ENCODE peak calls at places on chromosomes 16 and 17, in ten cellular contexts. One of them, this sample, is unnamed. For H3K4me1 and H3K36me3, the result is how much of the 10 kb centered on the place peaks cover.

GRCh38 chr17:32634167-32634566 is 147.4 kb downstream of the CDK5R1 start:
- DNase-seq in CD8-positive, alpha-beta T cell: no peak
- DNase-seq in esophagus squamous epithelium: no peak
- DNase-seq in CD4-positive, CD25-positive, alpha-beta regulatory T cell: no peak
- DNase-seq in mammary epithelial cell: no peak
- DNase-seq in ascending aorta: no peak
- DNase-seq in fibroblast of lung: no peak
- DNase-seq in OCI-LY7: peak
- DNase-seq in Karpas-422: no peak
- DNase-seq in tibial nerve: no peak
- DNase-seq in this sample: no peak

GRCh38 chr16:20866161-20866772 is 33.9 kb downstream of the DCUN1D3 start:
- DNase-seq in CD8-positive, alpha-beta T cell: no peak
- DNase-seq in esophagus squamous epithelium: no peak
- DNase-seq in CD4-positive, CD25-positive, alpha-beta regulatory T cell: no peak
- DNase-seq in mammary epithelial cell: peak
- DNase-seq in ascending aorta: peak
- DNase-seq in fibroblast of lung: peak
- DNase-seq in OCI-LY7: no peak
- DNase-seq in Karpas-422: no peak
- DNase-seq in tibial nerve: no peak
- DNase-seq in this sample: peak

GRCh38 chr16:85720319-85720637 is 30.6 kb downstream of the C16orf74 start:
- DNase-seq in CD8-positive, alpha-beta T cell: no peak
- DNase-seq in esophagus squamous epithelium: no peak
- DNase-seq in CD4-positive, CD25-positive, alpha-beta regulatory T cell: no peak
- DNase-seq in mammary epithelial cell: peak
- DNase-seq in ascending aorta: no peak
- DNase-seq in fibroblast of lung: no peak
- DNase-seq in OCI-LY7: no peak
- DNase-seq in Karpas-422: no peak
- DNase-seq in tibial nerve: no peak
- DNase-seq in this sample: no peak

GRCh38 chr16:26645629-26646028 is 421.1 kb upstream of the C16orf82 start:
- DNase-seq in CD8-positive, alpha-beta T cell: no peak
- DNase-seq in esophagus squamous epithelium: no peak
- DNase-seq in CD4-positive, CD25-positive, alpha-beta regulatory T cell: peak
- DNase-seq in mammary epithelial cell: no peak
- DNase-seq in ascending aorta: no peak
- DNase-seq in fibroblast of lung: no peak
- DNase-seq in OCI-LY7: peak
- DNase-seq in Karpas-422: peak
- DNase-seq in tibial nerve: no peak
- DNase-seq in this sample: no peak

GRCh38 chr17:76900723-76901122 is 32.5 kb downstream of the MGAT5B start:
- DNase-seq in CD8-positive, alpha-beta T cell: no peak
- DNase-seq in esophagus squamous epithelium: no peak
- DNase-seq in CD4-positive, CD25-positive, alpha-beta regulatory T cell: no peak
- DNase-seq in mammary epithelial cell: no peak
- DNase-seq in ascending aorta: no peak
- DNase-seq in fibroblast of lung: no peak
- DNase-seq in OCI-LY7: no peak
- DNase-seq in Karpas-422: no peak
- DNase-seq in tibial nerve: no peak
- DNase-seq in this sample: no peak

GRCh38 chr17:64546716-64547115 is 39.9 kb downstream of the CEP95 start:
- DNase-seq in CD8-positive, alpha-beta T cell: no peak
- DNase-seq in esophagus squamous epithelium: no peak
- DNase-seq in CD4-positive, CD25-positive, alpha-beta regulatory T cell: no peak
- DNase-seq in mammary epithelial cell: no peak
- DNase-seq in ascending aorta: no peak
- DNase-seq in fibroblast of lung: no peak
- DNase-seq in OCI-LY7: no peak
- DNase-seq in Karpas-422: no peak
- DNase-seq in tibial nerve: no peak
- DNase-seq in this sample: no peak

GRCh38 chr16:57349212-57350031 is 9.2 kb upstream of the CCL22 start:
- DNase-seq in CD8-positive, alpha-beta T cell: no peak
- DNase-seq in esophagus squamous epithelium: no peak
- DNase-seq in CD4-positive, CD25-positive, alpha-beta regulatory T cell: no peak
- DNase-seq in mammary epithelial cell: no peak
- DNase-seq in ascending aorta: no peak
- DNase-seq in fibroblast of lung: no peak
- DNase-seq in OCI-LY7: peak
- DNase-seq in Karpas-422: peak
- DNase-seq in tibial nerve: no peak
- DNase-seq in this sample: no peak

GRCh38 chr16:12461201-12461600 is 342.5 kb downstream of the CPPED1 start:
- DNase-seq in CD8-positive, alpha-beta T cell: no peak
- DNase-seq in esophagus squamous epithelium: no peak
- DNase-seq in CD4-positive, CD25-positive, alpha-beta regulatory T cell: no peak
- DNase-seq in mammary epithelial cell: peak
- DNase-seq in ascending aorta: no peak
- DNase-seq in fibroblast of lung: no peak
- DNase-seq in OCI-LY7: no peak
- DNase-seq in Karpas-422: no peak
- DNase-seq in tibial nerve: no peak
- DNase-seq in this sample: no peak

GRCh38 chr17:44983563-44983962 is 15.5 kb upstream of the C1QL1 start:
- DNase-seq in CD8-positive, alpha-beta T cell: no peak
- DNase-seq in esophagus squamous epithelium: no peak
- DNase-seq in CD4-positive, CD25-positive, alpha-beta regulatory T cell: no peak
- DNase-seq in mammary epithelial cell: no peak
- DNase-seq in ascending aorta: no peak
- DNase-seq in fibroblast of lung: no peak
- DNase-seq in OCI-LY7: no peak
- DNase-seq in Karpas-422: no peak
- DNase-seq in tibial nerve: no peak
- DNase-seq in this sample: peak
- H3K4me1 ChIP-seq in CD8-positive, alpha-beta T cell: under half
- H3K4me1 ChIP-seq in esophagus squamous epithelium: under half
- H3K4me1 ChIP-seq in CD4-positive, CD25-positive, alpha-beta regulatory T cell: under half
- H3K4me1 ChIP-seq in mammary epithelial cell: under half
- H3K4me1 ChIP-seq in ascending aorta: under half
- H3K4me1 ChIP-seq in fibroblast of lung: under half
- H3K4me1 ChIP-seq in OCI-LY7: under half
- H3K4me1 ChIP-seq in Karpas-422: under half
- H3K4me1 ChIP-seq in tibial nerve: under half
- H3K4me1 ChIP-seq in this sample: under half

GRCh38 chr17:78421534-78422266 is 43.3 kb downstream of the PGS1 start:
- DNase-seq in CD8-positive, alpha-beta T cell: peak
- DNase-seq in esophagus squamous epithelium: no peak
- DNase-seq in CD4-positive, CD25-positive, alpha-beta regulatory T cell: peak
- DNase-seq in mammary epithelial cell: peak
- DNase-seq in ascending aorta: no peak
- DNase-seq in fibroblast of lung: peak
- DNase-seq in OCI-LY7: peak
- DNase-seq in Karpas-422: peak
- DNase-seq in tibial nerve: peak
- DNase-seq in this sample: peak
- H3K36me3 ChIP-seq in CD8-positive, alpha-beta T cell: under half
- H3K36me3 ChIP-seq in esophagus squamous epithelium: half or more
- H3K36me3 ChIP-seq in CD4-positive, CD25-positive, alpha-beta regulatory T cell: half or more
- H3K36me3 ChIP-seq in mammary epithelial cell: under half
- H3K36me3 ChIP-seq in ascending aorta: half or more
- H3K36me3 ChIP-seq in fibroblast of lung: under half
- H3K36me3 ChIP-seq in OCI-LY7: half or more
- H3K36me3 ChIP-seq in Karpas-422: under half
- H3K36me3 ChIP-seq in tibial nerve: under half
- H3K36me3 ChIP-seq in this sample: under half

DNA sequence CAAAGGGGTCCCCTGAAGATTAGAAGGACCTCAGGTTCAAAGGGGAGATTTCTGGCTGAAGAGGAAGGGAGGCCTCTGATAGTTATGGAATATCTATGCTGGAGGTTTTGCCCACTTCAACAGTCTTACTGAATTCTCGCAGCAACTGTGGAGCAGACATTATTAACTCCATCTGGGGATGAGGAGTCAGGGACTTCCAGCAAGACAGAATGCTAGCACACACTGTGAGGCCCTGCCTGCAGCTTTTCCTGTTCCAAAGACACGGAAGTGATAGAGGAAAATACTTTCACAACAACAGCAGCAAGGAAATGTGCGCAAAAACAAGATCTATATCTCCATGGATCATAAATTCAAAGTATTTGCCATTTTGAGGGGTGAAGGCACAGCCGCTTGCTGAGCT is 72.8 kb downstream of the RPH3AL start:
- DNase-seq in CD8-positive, alpha-beta T cell: no peak
- DNase-seq in esophagus squamous epithelium: no peak
- DNase-seq in CD4-positive, CD25-positive, alpha-beta regulatory T cell: no peak
- DNase-seq in mammary epithelial cell: no peak
- DNase-seq in ascending aorta: no peak
- DNase-seq in fibroblast of lung: no peak
- DNase-seq in OCI-LY7: no peak
- DNase-seq in Karpas-422: no peak
- DNase-seq in tibial nerve: no peak
- DNase-seq in this sample: peak
- H3K4me1 ChIP-seq in CD8-positive, alpha-beta T cell: under half
- H3K4me1 ChIP-seq in esophagus squamous epithelium: under half
- H3K4me1 ChIP-seq in CD4-positive, CD25-positive, alpha-beta regulatory T cell: under half
- H3K4me1 ChIP-seq in mammary epithelial cell: under half
- H3K4me1 ChIP-seq in ascending aorta: under half
- H3K4me1 ChIP-seq in fibroblast of lung: under half
- H3K4me1 ChIP-seq in OCI-LY7: under half
- H3K4me1 ChIP-seq in Karpas-422: under half
- H3K4me1 ChIP-seq in tibial nerve: under half
- H3K4me1 ChIP-seq in this sample: under half

DNA sequence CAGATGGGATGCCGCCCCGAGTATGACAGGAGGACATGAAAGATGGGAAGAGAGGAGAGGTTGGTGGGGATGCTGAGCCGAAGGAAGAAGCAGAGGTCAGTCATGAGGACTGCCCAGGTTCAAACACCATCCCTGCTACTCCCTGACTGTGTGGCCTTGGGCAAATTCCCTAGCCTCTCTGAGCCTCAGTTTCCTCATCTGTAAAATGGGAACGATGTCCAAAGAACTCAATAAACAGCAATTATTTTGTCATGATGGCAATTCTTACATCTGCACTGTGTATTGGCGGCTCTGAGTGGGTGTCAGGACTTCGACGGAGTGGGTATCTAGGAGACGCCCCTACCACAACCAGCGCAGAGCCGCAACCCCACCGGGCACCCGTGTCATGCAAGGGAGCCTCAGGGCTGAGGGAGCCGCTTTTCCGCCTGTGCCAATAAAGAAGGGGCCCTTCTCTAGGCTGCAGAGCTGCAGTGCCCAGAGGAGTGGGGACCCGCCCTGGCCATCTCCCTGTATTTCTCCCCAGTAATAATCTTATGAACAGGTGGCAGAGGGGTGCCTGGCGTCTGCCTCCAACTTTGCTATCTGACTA is 173.2 kb downstream of the ZNF423 start:
- DNase-seq in CD8-positive, alpha-beta T cell: no peak
- DNase-seq in esophagus squamous epithelium: no peak
- DNase-seq in CD4-positive, CD25-positive, alpha-beta regulatory T cell: no peak
- DNase-seq in mammary epithelial cell: no peak
- DNase-seq in ascending aorta: no peak
- DNase-seq in fibroblast of lung: no peak
- DNase-seq in OCI-LY7: no peak
- DNase-seq in Karpas-422: no peak
- DNase-seq in tibial nerve: no peak
- DNase-seq in this sample: no peak
- H3K36me3 ChIP-seq in CD8-positive, alpha-beta T cell: under half
- H3K36me3 ChIP-seq in esophagus squamous epithelium: under half
- H3K36me3 ChIP-seq in CD4-positive, CD25-positive, alpha-beta regulatory T cell: under half
- H3K36me3 ChIP-seq in mammary epithelial cell: under half
- H3K36me3 ChIP-seq in ascending aorta: under half
- H3K36me3 ChIP-seq in fibroblast of lung: under half
- H3K36me3 ChIP-seq in OCI-LY7: under half
- H3K36me3 ChIP-seq in Karpas-422: under half
- H3K36me3 ChIP-seq in tibial nerve: under half
- H3K36me3 ChIP-seq in this sample: under half

DNA sequence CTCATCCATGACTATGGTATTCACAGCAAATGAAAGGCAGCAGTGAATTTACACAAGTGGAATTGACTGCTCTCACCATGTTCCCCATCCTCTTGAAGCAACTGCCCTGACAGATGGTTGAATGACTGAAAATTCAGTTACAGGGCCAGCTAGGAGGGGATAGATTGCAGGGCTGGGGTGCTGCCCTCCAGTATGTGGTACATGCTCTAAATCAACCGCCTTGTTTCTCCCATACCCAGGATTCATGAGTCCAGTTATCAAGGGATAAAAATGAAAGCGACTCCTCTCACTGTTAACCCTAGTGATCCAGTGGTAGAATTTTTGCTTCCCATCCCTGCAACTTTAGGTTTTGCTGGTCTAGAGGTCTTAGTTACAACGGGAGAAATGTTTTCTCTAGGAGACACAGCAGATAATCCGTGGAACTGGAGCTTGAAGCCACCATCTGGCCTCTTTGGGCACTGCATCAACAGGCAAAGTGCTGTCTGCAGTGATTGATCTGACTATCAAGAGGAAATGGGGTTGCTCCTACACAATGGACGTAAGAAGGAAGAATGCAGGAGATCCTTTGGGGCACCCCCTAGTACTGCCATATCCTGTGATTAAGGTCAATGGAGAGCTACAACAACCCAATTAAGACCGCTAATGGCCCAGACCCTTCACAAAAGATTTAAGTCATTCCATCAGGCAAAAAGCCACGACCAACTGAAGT is 32.0 kb downstream of the SCPEP1 start:
- DNase-seq in CD8-positive, alpha-beta T cell: peak
- DNase-seq in esophagus squamous epithelium: no peak
- DNase-seq in CD4-positive, CD25-positive, alpha-beta regulatory T cell: peak
- DNase-seq in mammary epithelial cell: peak
- DNase-seq in ascending aorta: no peak
- DNase-seq in fibroblast of lung: peak
- DNase-seq in OCI-LY7: peak
- DNase-seq in Karpas-422: peak
- DNase-seq in tibial nerve: peak
- DNase-seq in this sample: peak
- H3K4me1 ChIP-seq in CD8-positive, alpha-beta T cell: under half
- H3K4me1 ChIP-seq in esophagus squamous epithelium: under half
- H3K4me1 ChIP-seq in CD4-positive, CD25-positive, alpha-beta regulatory T cell: under half
- H3K4me1 ChIP-seq in mammary epithelial cell: under half
- H3K4me1 ChIP-seq in ascending aorta: under half
- H3K4me1 ChIP-seq in fibroblast of lung: under half
- H3K4me1 ChIP-seq in OCI-LY7: under half
- H3K4me1 ChIP-seq in Karpas-422: under half
- H3K4me1 ChIP-seq in tibial nerve: under half
- H3K4me1 ChIP-seq in this sample: under half

GRCh38 chr16:69872888-69873287 is 78.2 kb upstream of the CLEC18A start:
- DNase-seq in CD8-positive, alpha-beta T cell: no peak
- DNase-seq in esophagus squamous epithelium: no peak
- DNase-seq in CD4-positive, CD25-positive, alpha-beta regulatory T cell: no peak
- DNase-seq in mammary epithelial cell: no peak
- DNase-seq in ascending aorta: no peak
- DNase-seq in fibroblast of lung: no peak
- DNase-seq in OCI-LY7: no peak
- DNase-seq in Karpas-422: no peak
- DNase-seq in tibial nerve: no peak
- DNase-seq in this sample: no peak
- H3K36me3 ChIP-seq in CD8-positive, alpha-beta T cell: half or more
- H3K36me3 ChIP-seq in esophagus squamous epithelium: half or more
- H3K36me3 ChIP-seq in CD4-positive, CD25-positive, alpha-beta regulatory T cell: half or more
- H3K36me3 ChIP-seq in mammary epithelial cell: under half
- H3K36me3 ChIP-seq in ascending aorta: under half
- H3K36me3 ChIP-seq in fibroblast of lung: under half
- H3K36me3 ChIP-seq in OCI-LY7: under half
- H3K36me3 ChIP-seq in Karpas-422: under half
- H3K36me3 ChIP-seq in tibial nerve: under half
- H3K36me3 ChIP-seq in this sample: under half

GRCh38 chr16:11134722-11135121 is 121.3 kb downstream of the SOCS1 start:
- DNase-seq in CD8-positive, alpha-beta T cell: no peak
- DNase-seq in esophagus squamous epithelium: no peak
- DNase-seq in CD4-positive, CD25-positive, alpha-beta regulatory T cell: no peak
- DNase-seq in mammary epithelial cell: no peak
- DNase-seq in ascending aorta: no peak
- DNase-seq in fibroblast of lung: no peak
- DNase-seq in OCI-LY7: no peak
- DNase-seq in Karpas-422: no peak
- DNase-seq in tibial nerve: no peak
- DNase-seq in this sample: no peak
- H3K4me1 ChIP-seq in CD8-positive, alpha-beta T cell: under half
- H3K4me1 ChIP-seq in esophagus squamous epithelium: under half
- H3K4me1 ChIP-seq in CD4-positive, CD25-positive, alpha-beta regulatory T cell: under half
- H3K4me1 ChIP-seq in mammary epithelial cell: half or more
- H3K4me1 ChIP-seq in ascending aorta: under half
- H3K4me1 ChIP-seq in fibroblast of lung: under half
- H3K4me1 ChIP-seq in OCI-LY7: under half
- H3K4me1 ChIP-seq in Karpas-422: under half
- H3K4me1 ChIP-seq in tibial nerve: under half
- H3K4me1 ChIP-seq in this sample: under half

This sample was measured in heart left ventricle.